ENCODE peak calls at places on chromosomes 2 and 18, in nine cellular contexts. Q is stomach; D is CD8-positive, alpha-beta T cell; G is left ventricle myocardium inferior; S is GM12878; V is HepG2; L is activated naive CD8-positive, alpha-beta T cell treated with anti-CD3 and anti-CD28 coated beads, Interleukin-2, amount 50 U/mL, for 24 hours; C is bronchial epithelial cell; J is GM18507. H is an unnamed sample.

GRCh38 chr18:48940854-48941531 is 9.8 kb downstream of the SMAD7 start:
- DNase-seq in Q (no peak), D (peak), G (no peak), S (peak), V (no peak), L (peak), C (no peak), J (no peak), H (no peak)

GRCh38 chr2:69169990-69170389 is 157.0 kb downstream of the ANTXR1 start:
- DNase-seq in Q (no peak), D (no peak), G (no peak), S (no peak), V (no peak), L (no peak), C (no peak), J (no peak), H (no peak)

GRCh38 chr2:178436662-178437061 is 14.3 kb downstream of the PRKRA start:
- DNase-seq in Q (no peak), D (no peak), G (no peak), S (no peak), V (no peak), L (no peak), C (no peak), J (no peak), H (no peak)

GRCh38 chr2:98615481-98615880 is 7.1 kb downstream of the UNC50 start:
- DNase-seq in Q (no peak), D (no peak), G (no peak), S (no peak), V (no peak), L (no peak), C (no peak), J (no peak), H (no peak)

GRCh38 chr2:2777213-2777612 is 446.1 kb upstream of the MYT1L start:
- DNase-seq in Q (no peak), D (no peak), G (no peak), S (no peak), V (no peak), L (no peak), C (no peak), J (no peak), H (no peak)

GRCh38 chr2:128277961-128278681 is 40.5 kb downstream of the HS6ST1 start:
- DNase-seq in Q (no peak), D (no peak), G (no peak), S (no peak), V (no peak), L (no peak), C (no peak), J (no peak), H (no peak)

GRCh38 chr2:127656569-127657231 is 10.7 kb downstream of the GPR17 start:
- DNase-seq in Q (no peak), D (no peak), G (peak), S (no peak), V (no peak), L (no peak), C (no peak), J (no peak), H (no peak)

GRCh38 chr2:191894681-191895147 is 47.8 kb upstream of the CAVIN2 start:
- DNase-seq in Q (no peak), D (no peak), G (no peak), S (no peak), V (no peak), L (no peak), C (peak), J (no peak), H (peak)

GRCh38 chr2:98757904-98758421 is 27.0 kb upstream of the MGAT4A start:
- DNase-seq in Q (peak), D (peak), G (peak), S (peak), V (no peak), L (peak), C (peak), J (peak), H (peak)

GRCh38 chr2:98901291-98901690 is 34.7 kb downstream of the CRACDL start:
- DNase-seq in Q (no peak), D (no peak), G (no peak), S (no peak), V (no peak), L (no peak), C (no peak), J (no peak), H (no peak)

GRCh38 chr18:63741769-63742168 is 33.4 kb upstream of the SERPINB7 start:
- DNase-seq in Q (no peak), D (no peak), G (no peak), S (no peak), V (no peak), L (no peak), C (peak), J (no peak), H (peak)

GRCh38 chr18:25646971-25647370 is 295.0 kb upstream of the ZNF521 start:
- DNase-seq in Q (no peak), D (no peak), G (no peak), S (no peak), V (no peak), L (no peak), C (no peak), J (no peak), H (peak)

GRCh38 chr2:67825476-67825875 is 237.3 kb downstream of the C1D start:
- DNase-seq in Q (no peak), D (no peak), G (no peak), S (no peak), V (no peak), L (no peak), C (peak), J (no peak), H (peak)

GRCh38 chr2:192827735-192828134 is 633.0 kb upstream of the TMEFF2 start:
- DNase-seq in Q (no peak), D (no peak), G (no peak), S (no peak), V (no peak), L (no peak), C (no peak), J (no peak), H (no peak)

GRCh38 chr2:144441711-144442141 is 78.2 kb downstream of the ZEB2 start:
- DNase-seq in Q (no peak), D (no peak), G (no peak), S (no peak), V (no peak), L (no peak), C (no peak), J (no peak), H (no peak)

GRCh38 chr2:37837576-37838335 is 87.3 kb upstream of the RMDN2 start:
- DNase-seq in Q (no peak), D (no peak), G (peak), S (no peak), V (no peak), L (no peak), C (no peak), J (no peak), H (no peak)

GRCh38 chr2:137467246-137467862 is 496.9 kb upstream of the HNMT start:
- DNase-seq in Q (no peak), D (no peak), G (no peak), S (peak), V (peak), L (peak), C (peak), J (no peak), H (peak)

GRCh38 chr2:119429225-119430000 is 2.2 kb upstream of the TMEM37 start:
- DNase-seq in Q (no peak), D (no peak), G (no peak), S (peak), V (no peak), L (no peak), C (peak), J (no peak), H (no peak)

GRCh38 chr2:217625475-217626245 is 377.1 kb downstream of the TNS1 start:
- DNase-seq in Q (no peak), D (no peak), G (no peak), S (no peak), V (no peak), L (no peak), C (no peak), J (no peak), H (peak)

GRCh38 chr18:24987271-24987932 is 364.6 kb downstream of the ZNF521 start:
- DNase-seq in Q (no peak), D (no peak), G (peak), S (no peak), V (no peak), L (no peak), C (peak), J (no peak), H (peak)

GRCh38 chr2:27638709-27639108 is 9.9 kb downstream of the GPN1 start:
- DNase-seq in Q (no peak), D (no peak), G (no peak), S (no peak), V (no peak), L (no peak), C (peak), J (no peak), H (peak)

GRCh38 chr2:9519250-9519649 is 36.4 kb downstream of the ADAM17 start:
- DNase-seq in Q (no peak), D (no peak), G (no peak), S (no peak), V (no peak), L (no peak), C (peak), J (no peak), H (no peak)

GRCh38 chr2:101697794-101698418 is 399 bp downstream of the MAP4K4 start:
- DNase-seq in Q (no peak), D (peak), G (no peak), S (no peak), V (no peak), L (no peak), C (no peak), J (no peak), H (no peak)

GRCh38 chr2:170106441-170106840 is 71.5 kb upstream of the MYO3B start:
- DNase-seq in Q (no peak), D (no peak), G (no peak), S (no peak), V (no peak), L (no peak), C (no peak), J (no peak), H (no peak)

GRCh38 chr2:175880-176800 is 87.7 kb downstream of the SH3YL1 start:
- DNase-seq in Q (no peak), D (peak), G (no peak), S (no peak), V (peak), L (peak), C (no peak), J (no peak), H (peak)

GRCh38 chr2:198441246-198441645 is 636.9 kb downstream of the PLCL1 start:
- DNase-seq in Q (no peak), D (no peak), G (no peak), S (no peak), V (no peak), L (no peak), C (peak), J (no peak), H (peak)

GRCh38 chr2:10220045-10220444 is 82.7 kb upstream of the HPCAL1 start:
- DNase-seq in Q (no peak), D (no peak), G (no peak), S (no peak), V (no peak), L (no peak), C (no peak), J (no peak), H (no peak)

GRCh38 chr2:197113221-197113831 is 186.8 kb upstream of the PGAP1 start:
- DNase-seq in Q (no peak), D (no peak), G (no peak), S (no peak), V (peak), L (no peak), C (peak), J (no peak), H (peak)

GRCh38 chr2:70683455-70683854 is 84.5 kb downstream of the ADD2 start:
- DNase-seq in Q (no peak), D (no peak), G (no peak), S (no peak), V (no peak), L (no peak), C (no peak), J (no peak), H (no peak)

GRCh38 chr2:85162746-85163301 is 29.6 kb downstream of the TCF7L1 start:
- DNase-seq in Q (no peak), D (no peak), G (no peak), S (no peak), V (no peak), L (no peak), C (no peak), J (no peak), H (no peak)

GRCh38 chr2:70123829-70124117 is 36.5 kb downstream of the PCBP1 start:
- DNase-seq in Q (no peak), D (no peak), G (no peak), S (no peak), V (no peak), L (no peak), C (no peak), J (no peak), H (no peak)

GRCh38 chr2:36861896-36862295 is 104.4 kb downstream of the STRN start:
- DNase-seq in Q (no peak), D (no peak), G (no peak), S (no peak), V (no peak), L (no peak), C (no peak), J (no peak), H (no peak)